ENCODE peak calls at places on chromosomes 5 and 9, in eight cellular contexts. H is CD4-positive, alpha-beta memory T cell; O is lower leg skin; B is cardiac fibroblast; T is IMR-90; W is small intestine; E is astrocyte of the spinal cord; C is CD8-positive, alpha-beta memory T cell. K is an unnamed sample.

GRCh38 chr9:6171667-6172066 is 43.9 kb upstream of the IL33 start:
- DNase-seq in W (no peak), T (no peak), H (no peak), O (no peak), C (no peak), B (no peak), E (no peak), K (no peak)

GRCh38 chr9:111870774-111871542 is 25.7 kb upstream of the UGCG start:
- DNase-seq in E (no peak), T (no peak), C (no peak), W (no peak), H (no peak), B (no peak), O (no peak), K (no peak)

GRCh38 chr5:128121679-128122078 is 38.1 kb downstream of the SLC12A2 start:
- DNase-seq in W (no peak), O (no peak), E (no peak), C (no peak), H (no peak), B (peak; percentile 35), T (no peak), K (no peak)

GRCh38 chr9:2771661-2772060 is 54.4 kb downstream of the KCNV2 start:
- DNase-seq in E (no peak), W (no peak), O (no peak), B (no peak), T (peak; percentile 53), C (no peak), H (no peak), K (no peak)

GRCh38 chr9:3124006-3124405 is 280.1 kb upstream of the PUM3 start:
- DNase-seq in E (no peak), O (no peak), T (no peak), B (no peak), H (no peak), C (no peak), W (no peak), K (no peak)

GRCh38 chr9:133499130-133499891 is 20.4 kb upstream of the SLC2A6 start:
- DNase-seq in H (no peak), O (no peak), E (no peak), B (no peak), C (no peak), T (no peak), W (no peak), K (no peak)

GRCh38 chr5:58972301-58972700 is 389.4 kb downstream of the RAB3C start:
- DNase-seq in T (peak; percentile 3), E (peak; percentile 19), B (peak; percentile 8), C (no peak), H (no peak), O (no peak), W (no peak), K (no peak)

GRCh38 chr5:127136908-127137307 is 63.6 kb upstream of the C5orf63 start:
- DNase-seq in W (no peak), C (no peak), B (no peak), E (no peak), H (no peak), O (no peak), T (no peak), K (no peak)

GRCh38 chr9:128078504-128079434 is 10.7 kb downstream of the SLC25A25 start:
- DNase-seq in O (no peak), H (no peak), B (peak; percentile 51), C (no peak), W (peak; percentile 96), T (peak; percentile 63), E (no peak), K (no peak)

GRCh38 chr5:17426104-17426739 is 71.8 kb upstream of the TAF11L2 start:
- DNase-seq in E (no peak), O (no peak), B (no peak), T (no peak), H (no peak), W (no peak), C (no peak), K (no peak)

GRCh38 chr9:121736964-121737462 is 85.6 kb downstream of the DAB2IP start:
- DNase-seq in H (no peak), W (peak; percentile 95), B (no peak), E (no peak), C (no peak), T (no peak), O (no peak), K (no peak)

GRCh38 chr9:124695280-124695890 is 75.7 kb downstream of the NR6A1 start:
- DNase-seq in W (no peak), O (no peak), T (peak; percentile 37), B (no peak), H (no peak), C (no peak), E (peak; percentile 68), K (no peak)

GRCh38 chr9:87095961-87096360 is 148.7 kb upstream of the GAS1 start:
- DNase-seq in B (no peak), T (no peak), H (no peak), C (no peak), O (no peak), E (no peak), W (no peak), K (no peak)

GRCh38 chr5:22938373-22938772 is 85.2 kb upstream of the CDH12 start:
- DNase-seq in W (no peak), T (no peak), E (peak; percentile 9), C (no peak), O (no peak), H (no peak), B (no peak), K (no peak)

GRCh38 chr5:998975-999501 is 9.6 kb upstream of the NKD2 start:
- DNase-seq in B (no peak), O (no peak), H (no peak), W (no peak), T (no peak), C (no peak), E (no peak), K (no peak)

GRCh38 chr9:89655990-89656657 is 51.3 kb downstream of the GADD45G start:
- DNase-seq in T (no peak), W (no peak), O (no peak), E (no peak), B (no peak), C (no peak), H (no peak), K (no peak)

GRCh38 chr5:170426149-170426767 is 37.1 kb upstream of the KCNMB1 start:
- DNase-seq in H (no peak), B (peak; percentile 6), E (no peak), O (no peak), T (no peak), C (no peak), W (no peak), K (peak; percentile 42)

GRCh38 chr5:144484124-144484897 is 313.6 kb downstream of the KCTD16 start:
- DNase-seq in B (peak; percentile 3), W (no peak), C (no peak), T (peak; percentile 67), H (no peak), E (peak; percentile 71), O (no peak), K (no peak)

GRCh38 chr5:9187614-9188013 is 358.3 kb downstream of the SEMA5A start:
- DNase-seq in O (no peak), W (no peak), H (no peak), B (no peak), T (no peak), E (no peak), C (no peak), K (no peak)

GRCh38 chr9:17847908-17848307 is 269.0 kb downstream of the SH3GL2 start:
- DNase-seq in H (no peak), B (no peak), E (no peak), O (no peak), C (no peak), W (no peak), T (no peak), K (no peak)

GRCh38 chr5:169746147-169746694 is 109.1 kb downstream of the DOCK2 start:
- DNase-seq in H (no peak), C (no peak), O (no peak), B (no peak), E (no peak), W (no peak), T (no peak), K (no peak)

GRCh38 chr9:4742246-4742645 is 1.2 kb upstream of the AK3 start:
- DNase-seq in B (no peak), W (peak; percentile 48), H (no peak), C (no peak), T (no peak), O (no peak), E (peak; percentile 7), K (no peak)
- H3K4me3 ChIP-seq in B (no peak overlapping the region), W (no peak overlapping the region), H (no peak overlapping the region), C (no peak overlapping the region), T (no peak overlapping the region), O (no peak overlapping the region), E (no peak overlapping the region), K (no peak overlapping the region)

DNA sequence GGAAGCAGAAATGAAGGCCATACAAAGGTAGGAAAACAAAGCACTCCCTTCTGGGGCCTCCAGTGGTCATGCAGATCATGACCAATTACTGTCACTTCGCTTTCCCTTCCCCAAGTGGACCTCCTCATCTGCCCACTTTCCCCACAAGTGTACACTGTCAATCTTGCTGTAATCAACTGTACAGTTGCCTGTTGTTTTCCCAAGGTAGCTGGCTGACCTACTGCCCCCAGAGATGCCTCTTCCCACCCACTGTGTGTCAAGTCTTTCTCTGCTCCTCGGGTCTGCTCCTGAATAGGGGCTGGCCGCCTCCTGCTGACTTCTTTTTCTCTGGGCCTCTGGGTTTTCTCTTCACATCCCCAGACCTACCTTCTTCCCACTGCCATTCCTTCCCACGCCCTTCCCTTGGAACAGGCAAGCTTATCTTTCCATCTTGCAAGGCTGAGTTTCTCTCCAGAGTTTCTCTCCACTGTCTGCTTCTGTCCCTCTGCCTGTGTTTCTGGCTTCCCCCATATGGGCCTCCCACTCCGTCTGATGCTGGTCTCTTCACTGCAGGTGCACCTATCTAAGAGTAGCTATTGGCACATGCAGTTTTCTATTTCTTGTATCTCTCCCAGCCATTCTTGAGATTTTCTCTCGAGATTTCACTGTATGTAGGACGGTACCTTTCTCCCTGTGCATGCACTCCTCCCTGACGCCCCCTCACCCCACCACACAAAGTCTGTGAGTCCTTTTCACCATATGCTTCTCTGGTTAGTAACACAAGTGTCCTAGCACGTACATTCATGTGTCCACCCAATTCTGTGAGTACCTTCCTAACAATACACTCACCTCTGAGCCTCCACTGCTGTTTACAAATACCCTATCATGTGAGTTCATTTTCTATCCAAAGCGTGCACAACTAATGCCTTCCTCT is 2.3 kb downstream of the ELL2 start:
- DNase-seq in H (no peak), B (peak; percentile 39), O (no peak), E (no peak), W (peak; percentile 27), T (peak; percentile 33), C (no peak), K (no peak)
- H3K4me3 ChIP-seq in H (no peak overlapping the region), B (peak overlapping the region; percentile 94), O (peak overlapping the region; percentile 86), E (peak overlapping the region; percentile 92), W (peak overlapping the region; percentile 86), T (peak overlapping the region; percentile 99), C (no peak overlapping the region), K (no peak overlapping the region)

GRCh38 chr5:129460951-129461815 is 1.1 kb downstream of the ADAMTS19 start:
- DNase-seq in E (peak; percentile 16), H (no peak), B (peak; percentile 24), W (peak; percentile 44), C (no peak), T (no peak), O (no peak), K (peak; percentile 70)
- H3K4me3 ChIP-seq in E (peak overlapping the region; percentile 45), H (no peak overlapping the region), B (peak overlapping the region; percentile 52), W (peak overlapping the region; percentile 12), C (no peak overlapping the region), T (peak overlapping the region; percentile 40), O (no peak overlapping the region), K (peak overlapping the region; percentile 79)

DNA sequence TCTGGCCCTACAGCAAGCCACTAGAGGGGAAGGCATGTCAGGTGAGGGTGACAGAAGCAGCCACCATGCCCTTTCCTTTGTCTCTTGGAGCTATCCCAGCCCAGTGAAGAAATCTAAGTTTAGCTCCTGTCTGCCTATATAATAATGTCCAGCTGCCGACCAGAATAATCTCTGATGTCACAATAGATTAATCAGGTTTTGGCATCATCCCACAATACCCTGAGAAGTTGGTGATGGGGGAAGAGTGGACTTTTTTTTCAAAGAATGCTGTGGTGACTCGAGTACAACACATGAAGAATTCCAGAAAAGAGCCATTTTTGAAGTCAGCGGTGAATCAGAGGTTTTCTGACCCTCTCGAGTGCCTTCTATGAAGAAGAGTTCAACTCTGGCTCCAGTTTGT is 1.7 kb upstream of the TSLP start:
- DNase-seq in B (peak; percentile 70), C (no peak), W (no peak), T (peak; percentile 88), O (no peak), H (no peak), E (peak; percentile 51), K (no peak)
- H3K4me3 ChIP-seq in B (no peak overlapping the region), C (no peak overlapping the region), W (no peak overlapping the region), T (no peak overlapping the region), O (no peak overlapping the region), H (no peak overlapping the region), E (peak overlapping the region; percentile 30), K (no peak overlapping the region)